ENCODE peak calls at places on chromosome 22, in nine cellular contexts. C is PC-3; L is fibroblast of the conjunctiva; W is stimulated activated CD4-positive, alpha-beta T cell treated with anti-CD3 and anti-CD28 coated beads, Interleukin-1b, Interleukin-23, amount 100 ng/mL, for 48 hours; E is cardiac fibroblast; Y is T-helper 2 cell treated with Interferon-gamma antibody and Interleukin-4, amounts not matched to agents 5 μg/mL and 100 μg/mL, for 36 hours; G is endothelial cell; V is epithelial cell of esophagus; U is GDM1. Q is an unnamed sample.

GRCh38 chr22:50684986-50685385 is 12.4 kb downstream of the SHANK3 start:
- DNase-seq in Y (no peak), E (no peak), W (no peak), U (no peak), G (no peak), L (no peak), C (no peak), V (no peak), Q (no peak)

GRCh38 chr22:49724030-49724892 is 103.4 kb downstream of the BRD1 start:
- DNase-seq in Y (no peak), E (no peak), W (peak), C (peak), V (no peak), G (peak), L (no peak), U (no peak), Q (no peak)

GRCh38 chr22:43326342-43326825 is 16.8 kb downstream of the SCUBE1 start:
- DNase-seq in W (no peak), U (no peak), L (no peak), Y (no peak), V (no peak), E (no peak), C (no peak), G (no peak), Q (no peak)

GRCh38 chr22:35777335-35777975 is 59.8 kb downstream of the APOL5 start:
- DNase-seq in U (no peak), W (no peak), E (peak), Y (no peak), C (peak), L (peak), V (peak), G (no peak), Q (no peak)

GRCh38 chr22:49929553-49929979 is 11.1 kb downstream of the CRELD2 start:
- DNase-seq in C (peak), U (peak), Y (peak), V (peak), G (peak), L (no peak), E (peak), W (peak), Q (no peak)

GRCh38 chr22:22460635-22461034 is 47.9 kb downstream of the ZNF280B start:
- DNase-seq in W (no peak), U (no peak), V (no peak), E (peak), L (peak), G (no peak), C (peak), Y (no peak), Q (no peak)

GRCh38 chr22:42077486-42078125 is 1.9 kb upstream of the SMDT1 start:
- DNase-seq in G (no peak), Y (no peak), C (no peak), W (no peak), L (no peak), U (no peak), V (no peak), E (no peak), Q (no peak)

GRCh38 chr22:49967333-49968241 is 7.0 kb downstream of the PIM3 start:
- DNase-seq in G (peak), L (no peak), W (peak), U (no peak), V (no peak), C (no peak), Y (no peak), E (peak), Q (no peak)

GRCh38 chr22:48156603-48157355 is 1394.3 kb downstream of the TBC1D22A start:
- DNase-seq in W (no peak), C (no peak), Y (no peak), E (no peak), U (no peak), G (no peak), V (no peak), L (no peak), Q (no peak)

GRCh38 chr22:44085743-44086741 is 61.9 kb downstream of the PARVB start:
- DNase-seq in G (peak), L (peak), U (peak), E (peak), Y (peak), C (peak), V (peak), W (no peak), Q (peak)

GRCh38 chr22:45482169-45482568 is 20.5 kb upstream of the FBLN1 start:
- DNase-seq in Y (no peak), C (no peak), E (no peak), L (no peak), U (no peak), W (no peak), V (no peak), G (no peak), Q (no peak)

GRCh38 chr22:23495614-23496444 is 84.3 kb downstream of the IGLL1 start:
- DNase-seq in Y (no peak), L (no peak), V (no peak), W (no peak), E (no peak), U (peak), C (no peak), G (no peak), Q (no peak)

GRCh38 chr22:17158176-17158567 is 905 bp downstream of the HDHD5 start:
- DNase-seq in E (no peak), Y (no peak), L (no peak), U (no peak), W (no peak), G (no peak), V (no peak), C (no peak), Q (no peak)

GRCh38 chr22:20298803-20299735 is 20.8 kb downstream of the DGCR6L start:
- DNase-seq in U (peak), L (peak), V (peak), W (peak), C (peak), Y (peak), E (peak), G (peak), Q (peak)

GRCh38 chr22:17492247-17492646 is 71.1 kb upstream of the SLC25A18 start:
- DNase-seq in V (no peak), W (no peak), Y (no peak), C (no peak), U (no peak), L (no peak), E (no peak), G (no peak), Q (no peak)

GRCh38 chr22:27370987-27371386 is 430.6 kb downstream of the MN1 start:
- DNase-seq in V (no peak), Y (no peak), G (no peak), E (no peak), W (no peak), C (no peak), U (no peak), L (no peak), Q (no peak)

GRCh38 chr22:31286360-31287255 is 5.7 kb downstream of the PIK3IP1 start:
- DNase-seq in W (peak), U (peak), E (no peak), V (no peak), C (no peak), Y (peak), L (no peak), G (no peak), Q (no peak)

GRCh38 chr22:49626361-49627216 is 201.1 kb downstream of the BRD1 start:
- DNase-seq in C (no peak), E (no peak), L (no peak), U (no peak), Y (no peak), W (no peak), G (no peak), V (no peak), Q (no peak)

GRCh38 chr22:47190957-47191323 is 428.5 kb downstream of the TBC1D22A start:
- DNase-seq in Y (no peak), C (no peak), V (no peak), U (no peak), G (no peak), W (no peak), E (no peak), L (no peak), Q (no peak)

GRCh38 chr22:20514658-20515406 is 7.4 kb downstream of the MED15 start:
- DNase-seq in E (peak), W (peak), G (no peak), U (no peak), L (peak), C (peak), V (peak), Y (no peak), Q (peak)

GRCh38 chr22:31262369-31263133 is 29.7 kb downstream of the PIK3IP1 start:
- DNase-seq in L (no peak), W (no peak), U (no peak), E (no peak), G (no peak), V (no peak), Y (no peak), C (no peak), Q (no peak)

GRCh38 chr22:48449466-48450187 is 1378.0 kb downstream of the BRD1 start:
- DNase-seq in G (no peak), C (no peak), Y (no peak), V (no peak), W (no peak), L (no peak), E (no peak), U (no peak), Q (no peak)

GRCh38 chr22:29226246-29226981 is 20.7 kb downstream of the EMID1 start:
- DNase-seq in V (no peak), W (no peak), E (no peak), C (no peak), G (no peak), U (no peak), L (no peak), Y (no peak), Q (no peak)

GRCh38 chr22:43996981-43997265 is 27.2 kb upstream of the PARVB start:
- DNase-seq in E (no peak), L (no peak), V (no peak), C (no peak), Y (no peak), G (no peak), U (no peak), W (no peak), Q (no peak)

GRCh38 chr22:18977824-18978425 is 41.8 kb upstream of the PRODH start:
- DNase-seq in E (no peak), V (no peak), C (no peak), L (no peak), Y (no peak), W (no peak), G (no peak), U (no peak), Q (no peak)

GRCh38 chr22:49201046-49201970 is 626.4 kb downstream of the BRD1 start:
- DNase-seq in L (no peak), G (no peak), V (no peak), U (no peak), E (no peak), Y (no peak), C (no peak), W (no peak), Q (no peak)

Q was measured in stromal cell of bone marrow.